ENCODE peak calls at places on chromosomes 1 and 21, in five cellular contexts. P is AG04450, A is fibroblast of lung, Q is stomach, J is lower leg skin. L is an unnamed sample.
A peak's percentile ranks its signal among the peaks of the same experiment; 100 is the strongest.

GRCh38 chr1:39182804-39183203 is 21.7 kb upstream of the MACF1 start:
- DNase-seq in Q (no peak), J (no peak), P (no peak), A (no peak), L (no peak)

GRCh38 chr1:235261243-235261642 is 66.7 kb downstream of the ARID4B start:
- DNase-seq in A (no peak), J (no peak), Q (no peak), P (no peak), L (no peak)

GRCh38 chr1:205741681-205742080 is 8.3 kb downstream of the NUCKS1 start:
- DNase-seq in J (no peak), P (no peak), Q (no peak), A (no peak), L (no peak)

GRCh38 chr1:159100589-159100988 is 24.0 kb upstream of the AIM2 start:
- DNase-seq in A (no peak), Q (no peak), J (no peak), P (no peak), L (no peak)

GRCh38 chr1:84300991-84301758 is at the start of gene SAMD13:
- DNase-seq in Q (peak; percentile 90), J (peak; percentile 83), P (peak; percentile 29), A (peak; percentile 83), L (no peak)

GRCh38 chr1:48114596-48115384 is 107.7 kb upstream of the SLC5A9 start:
- DNase-seq in Q (no peak), P (no peak), A (peak; percentile 6), J (no peak), L (no peak)

GRCh38 chr1:209800984-209801834 is 4.7 kb downstream of the IRF6 start:
- DNase-seq in J (no peak), Q (peak; percentile 40), A (no peak), P (no peak), L (no peak)

GRCh38 chr1:45685308-45686080 is 839 bp downstream of the GPBP1L1 start:
- DNase-seq in P (no peak), A (peak; percentile 23), J (no peak), Q (no peak), L (no peak)

GRCh38 chr1:171984850-171985485 is 143.7 kb downstream of the DNM3 start:
- DNase-seq in Q (no peak), J (no peak), A (peak; percentile 64), P (no peak), L (no peak)

GRCh38 chr1:156193208-156193487 is 756 bp upstream of the SLC25A44 start:
- DNase-seq in A (no peak), J (no peak), P (no peak), Q (no peak), L (no peak)

GRCh38 chr21:38310619-38311018 is 53.8 kb downstream of the KCNJ15 start:
- DNase-seq in P (no peak), Q (no peak), J (no peak), A (peak; percentile 71), L (no peak)

GRCh38 chr1:16067127-16067768 is 6.2 kb downstream of the FAM131C start:
- DNase-seq in A (no peak), J (no peak), Q (peak; percentile 57), P (no peak), L (no peak)

GRCh38 chr1:21781971-21782867 is 730 bp downstream of the USP48 start:
- DNase-seq in P (no peak), J (peak; percentile 57), A (peak; percentile 56), Q (peak; percentile 56), L (no peak)

GRCh38 chr1:83998599-83999315 is at the start of gene TTLL7:
- DNase-seq in Q (peak; percentile 79), P (no peak), A (peak; percentile 27), J (peak; percentile 33), L (no peak)

GRCh38 chr1:27566462-27567182 is 37.3 kb downstream of the AHDC1 start:
- DNase-seq in J (no peak), P (no peak), A (no peak), Q (no peak), L (no peak)

GRCh38 chr1:203351037-203351625 is at the start of gene FMOD:
- DNase-seq in Q (peak; percentile 79), A (peak; percentile 72), P (no peak), J (peak; percentile 51), L (peak; percentile 41)

GRCh38 chr1:243490147-243490546 is 234.3 kb downstream of the SDCCAG8 start:
- DNase-seq in J (no peak), P (no peak), A (no peak), Q (no peak), L (no peak)

GRCh38 chr1:115084902-115085505 is 4.3 kb downstream of the TSPAN2 start:
- DNase-seq in A (no peak), Q (no peak), J (no peak), P (no peak), L (no peak)

GRCh38 chr1:206464456-206464964 is 5.8 kb upstream of the IKBKE start:
- DNase-seq in P (peak; percentile 70), A (peak; percentile 94), J (no peak), Q (no peak), L (peak; percentile 76)

GRCh38 chr1:26281971-26282693 is 2.2 kb downstream of the SH3BGRL3 start:
- DNase-seq in Q (no peak), J (no peak), P (peak; percentile 29), A (peak; percentile 57), L (no peak)

GRCh38 chr1:154878371-154879355 is 8.6 kb upstream of the KCNN3 start:
- DNase-seq in Q (peak; percentile 83), J (peak; percentile 71), A (peak; percentile 68), P (peak; percentile 30), L (peak; percentile 29)

GRCh38 chr1:22487781-22488180 is 36.1 kb downstream of the ZBTB40 start:
- DNase-seq in J (no peak), P (no peak), A (no peak), Q (no peak), L (no peak)

GRCh38 chr1:156963621-156964020 is 43.2 kb downstream of the LRRC71 start:
- DNase-seq in Q (no peak), A (peak; percentile 3), J (peak; percentile 22), P (no peak), L (no peak)

GRCh38 chr1:9753121-9753531 is 70.6 kb downstream of the CLSTN1 start:
- DNase-seq in P (peak; percentile 63), J (no peak), A (peak; percentile 77), Q (no peak), L (peak; percentile 50)

GRCh38 chr1:173410794-173411236 is 66.3 kb upstream of the PRDX6 start:
- DNase-seq in A (no peak), Q (no peak), J (no peak), P (no peak), L (no peak)

DNA sequence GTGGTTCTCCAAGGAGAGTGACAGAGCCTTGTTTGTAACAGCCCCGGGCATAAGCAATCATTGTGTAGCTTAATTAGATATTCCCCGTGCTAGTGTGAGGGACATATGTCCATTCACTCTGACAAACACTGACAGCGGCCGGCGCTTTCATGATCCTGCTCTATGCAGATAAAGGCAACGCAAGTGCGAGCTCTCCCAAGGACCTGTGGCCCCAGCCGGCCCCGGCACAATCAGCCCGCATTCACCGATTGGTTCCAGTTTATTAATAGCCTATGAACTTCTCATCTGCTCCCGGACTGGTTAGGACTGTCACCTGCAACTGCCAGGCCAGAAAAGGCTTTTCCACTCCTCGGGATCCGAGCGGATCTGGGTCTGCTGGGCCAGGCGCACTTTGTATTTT is 18.0 kb upstream of the OLIG1 start:
- DNase-seq in J (no peak), P (no peak), A (no peak), Q (no peak), L (no peak)
- TF ChIP-seq CTCF in J (no peak), P (no peak), A (no peak), Q (no peak), L (no peak)

GRCh38 chr1:181018901-181019681 is 3.6 kb downstream of the STX6 start:
- DNase-seq in Q (no peak), J (no peak), A (no peak), P (no peak), L (no peak)

GRCh38 chr1:181016563-181016962 is 6.1 kb downstream of the STX6 start:
- DNase-seq in A (no peak), Q (no peak), J (no peak), P (no peak), L (no peak)

GRCh38 chr1:181023265-181024057 is 791 bp upstream of the STX6 start:
- DNase-seq in Q (no peak), P (no peak), J (no peak), A (no peak), L (no peak)

GRCh38 chr1:181021155-181021554 is 1.5 kb downstream of the STX6 start:
- DNase-seq in A (no peak), Q (no peak), P (no peak), J (no peak), L (no peak)

DNA sequence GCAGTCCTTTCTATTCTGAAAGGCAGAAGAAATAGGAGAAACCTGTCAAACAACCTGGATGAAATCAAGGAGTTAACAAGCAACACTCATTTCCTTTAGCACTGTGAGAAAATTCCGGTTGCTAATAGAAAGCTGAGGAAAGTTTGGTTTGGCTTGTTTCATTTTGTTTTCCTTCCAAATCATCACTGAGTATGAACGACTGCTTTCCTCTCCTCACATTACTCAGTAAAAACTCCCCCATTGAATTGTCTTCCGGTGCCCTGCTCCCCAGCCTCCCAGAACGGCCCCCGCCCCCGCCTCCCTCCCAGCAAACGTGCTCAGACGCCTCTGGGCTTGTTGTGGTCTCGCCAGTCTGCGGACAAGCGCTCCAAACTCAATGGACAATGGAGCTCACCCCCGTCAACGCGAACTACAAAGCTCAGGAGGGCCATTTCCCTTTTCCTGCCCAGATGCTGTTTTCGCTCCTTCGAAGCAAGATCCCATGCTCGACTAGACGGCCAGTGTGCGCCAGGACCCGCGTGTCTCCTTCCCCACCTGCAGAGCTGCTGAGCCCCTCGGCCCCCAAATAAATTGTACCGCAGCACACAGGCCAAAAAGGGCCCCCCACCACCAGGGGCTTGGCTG is 747 bp downstream of the STX6 start:
- DNase-seq in A (peak; percentile 50), P (peak; percentile 24), J (peak; percentile 55), Q (no peak), L (no peak)
- TF ChIP-seq CTCF in A (no peak), P (no peak), J (no peak), Q (no peak), L (no peak)

DNA sequence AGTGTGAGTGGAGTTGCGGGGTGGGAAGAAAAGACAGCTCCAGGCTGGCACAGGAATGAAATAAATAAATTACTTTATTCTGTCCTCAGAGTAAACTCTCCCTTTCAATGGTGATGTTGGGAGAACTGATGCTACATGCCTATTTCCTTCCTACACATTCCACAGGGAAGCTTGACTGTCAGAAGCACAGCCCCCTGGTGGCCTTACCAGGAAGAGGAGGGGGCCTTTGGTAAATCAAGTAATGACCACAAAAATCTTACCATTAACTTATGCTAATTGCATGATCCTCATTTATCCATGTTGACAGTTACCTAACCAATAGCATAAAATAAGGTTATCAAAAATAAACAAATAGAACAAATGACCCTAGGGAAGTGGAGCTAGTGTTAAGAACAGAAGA is 605.0 kb upstream of the PKN2 start:
- DNase-seq in A (peak; percentile 16), P (no peak), Q (no peak), J (no peak), L (no peak)
- TF ChIP-seq CTCF in A (peak; percentile 42), P (peak; percentile 59), Q (no peak), J (no peak), L (peak; percentile 30)

GRCh38 chr1:68183895-68184294 is 48.4 kb downstream of the WLS start:
- DNase-seq in P (no peak), J (no peak), Q (no peak), A (peak; percentile 33), L (no peak)

GRCh38 chr1:68185743-68186142 is 46.6 kb downstream of the WLS start:
- DNase-seq in Q (no peak), A (no peak), J (no peak), P (no peak), L (no peak)

GRCh38 chr1:68180441-68181164 is 51.7 kb downstream of the WLS start:
- DNase-seq in P (no peak), Q (no peak), J (no peak), A (no peak), L (no peak)

GRCh38 chr1:68178821-68179490 is 53.4 kb downstream of the WLS start:
- DNase-seq in A (no peak), J (no peak), Q (no peak), P (no peak), L (no peak)

GRCh38 chr1:68181165-68181556 is 51.2 kb downstream of the WLS start:
- DNase-seq in Q (no peak), J (no peak), A (no peak), P (no peak), L (no peak)
- TF ChIP-seq CTCF in Q (no peak), J (no peak), A (no peak), P (no peak), L (no peak)